ENCODE peak calls at places on chromosomes 5 and 9, in five cellular contexts. E, Y, Q, P and L are unnamed samples.

GRCh38 chr5:149581192-149581861 is at the start of gene ARHGEF37:
- DNase-seq in E (no peak), Y (peak; percentile 94), Q (peak; percentile 37), P (peak; percentile 19), L (no peak)

GRCh38 chr5:93807860-93808259 is 66.5 kb upstream of the POU5F2 start:
- DNase-seq in E (no peak), Y (no peak), Q (no peak), P (no peak), L (no peak)

GRCh38 chr9:129095908-129096307 is 14.7 kb downstream of the CRAT start:
- DNase-seq in E (no peak), Y (no peak), Q (no peak), P (no peak), L (no peak)

GRCh38 chr5:170434953-170435605 is 45.9 kb upstream of the KCNMB1 start:
- DNase-seq in E (no peak), Y (peak; percentile 68), Q (peak; percentile 35), P (peak; percentile 69), L (no peak)

GRCh38 chr5:33939863-33940262 is 3.7 kb downstream of the RXFP3 start:
- DNase-seq in E (no peak), Y (no peak), Q (no peak), P (no peak), L (peak; percentile 36)

GRCh38 chr5:181052928-181053759 is 13.1 kb downstream of the BTNL9 start:
- DNase-seq in E (no peak), Y (no peak), Q (no peak), P (peak; percentile 26), L (no peak)

GRCh38 chr5:115355095-115355494 is 58.6 kb upstream of the CCDC112 start:
- DNase-seq in E (no peak), Y (no peak), Q (no peak), P (no peak), L (no peak)

GRCh38 chr9:117549444-117549843 is 134.6 kb upstream of the ASTN2 start:
- DNase-seq in E (no peak), Y (no peak), Q (no peak), P (no peak), L (no peak)

GRCh38 chr5:173530547-173530946 is 85.9 kb downstream of the BOD1 start:
- DNase-seq in E (no peak), Y (no peak), Q (no peak), P (peak; percentile 48), L (no peak)

GRCh38 chr5:137822158-137822764 is 45.4 kb upstream of the MYOT start:
- DNase-seq in E (no peak), Y (no peak), Q (no peak), P (peak; percentile 60), L (no peak)

GRCh38 chr5:1875481-1875842 is 7.3 kb downstream of the IRX4 start:
- DNase-seq in E (no peak), Y (no peak), Q (no peak), P (no peak), L (no peak)